ENCODE peak calls at places on chromosomes 4 and X, in four cellular contexts. One of them, this sample, is unnamed. For H3K4me1, the result is how much of the 10 kb centered on the place peaks cover.

GRCh38 chr4:188262464-188262863 is 123.2 kb downstream of the TRIML1 start:
- DNase-seq in hepatocyte: no peak
- DNase-seq in neural progenitor cell: no peak
- DNase-seq in HCT116: no peak
- DNase-seq in this sample: no peak

GRCh38 chrX:54920610-54921426 is at the start of gene TRO:
- DNase-seq in neural progenitor cell: peak
- DNase-seq in HCT116: no peak
- DNase-seq in hepatocyte: peak
- DNase-seq in this sample: no peak

GRCh38 chr4:139619644-139620043 is 46.0 kb upstream of the MGST2 start:
- DNase-seq in neural progenitor cell: peak
- DNase-seq in hepatocyte: peak
- DNase-seq in HCT116: no peak
- DNase-seq in this sample: peak

GRCh38 chrX:72713130-72713529 is 976 bp downstream of the PHKA1 start:
- DNase-seq in HCT116: no peak
- DNase-seq in hepatocyte: no peak
- DNase-seq in neural progenitor cell: no peak
- DNase-seq in this sample: no peak

GRCh38 chr4:98467627-98468072 is 190.8 kb downstream of the TSPAN5 start:
- DNase-seq in HCT116: peak
- DNase-seq in neural progenitor cell: peak
- DNase-seq in hepatocyte: peak
- DNase-seq in this sample: peak

GRCh38 chr4:71338846-71339593 is at the start of gene SLC4A4:
- DNase-seq in hepatocyte: no peak
- DNase-seq in HCT116: no peak
- DNase-seq in neural progenitor cell: no peak
- DNase-seq in this sample: no peak

GRCh38 chr4:63589796-63590195 is 819.5 kb downstream of the TECRL start:
- DNase-seq in HCT116: no peak
- DNase-seq in hepatocyte: peak
- DNase-seq in neural progenitor cell: peak
- DNase-seq in this sample: no peak

GRCh38 chr4:182894681-182895275 is 22.4 kb downstream of the DCTD start:
- DNase-seq in neural progenitor cell: no peak
- DNase-seq in HCT116: no peak
- DNase-seq in hepatocyte: no peak
- DNase-seq in this sample: no peak

GRCh38 chrX:18291006-18291545 is 63.4 kb downstream of the SCML2 start:
- DNase-seq in neural progenitor cell: no peak
- DNase-seq in HCT116: no peak
- DNase-seq in hepatocyte: no peak
- DNase-seq in this sample: no peak

GRCh38 chr4:28792917-28793597 is 1927.1 kb upstream of the PCDH7 start:
- DNase-seq in hepatocyte: no peak
- DNase-seq in HCT116: no peak
- DNase-seq in neural progenitor cell: no peak
- DNase-seq in this sample: no peak

GRCh38 chrX:55260806-55261205 is 3.9 kb downstream of the PAGE3 start:
- DNase-seq in hepatocyte: no peak
- DNase-seq in HCT116: no peak
- DNase-seq in neural progenitor cell: no peak
- DNase-seq in this sample: no peak

GRCh38 chr4:153438916-153439756 is 27.0 kb upstream of the TMEM131L start:
- DNase-seq in HCT116: no peak
- DNase-seq in neural progenitor cell: no peak
- DNase-seq in hepatocyte: no peak
- DNase-seq in this sample: peak

GRCh38 chrX:22081475-22082092 is 49.5 kb downstream of the PHEX start:
- DNase-seq in neural progenitor cell: peak
- DNase-seq in HCT116: peak
- DNase-seq in hepatocyte: peak
- DNase-seq in this sample: peak

GRCh38 chr4:52907510-52907909 is 45.4 kb downstream of the RASL11B start:
- DNase-seq in HCT116: no peak
- DNase-seq in hepatocyte: no peak
- DNase-seq in neural progenitor cell: no peak
- DNase-seq in this sample: no peak

GRCh38 chrX:46366597-46367207 is 178.5 kb downstream of the ZNF674 start:
- DNase-seq in HCT116: no peak
- DNase-seq in hepatocyte: no peak
- DNase-seq in neural progenitor cell: peak
- DNase-seq in this sample: no peak

GRCh38 chrX:12974797-12975669 is at the start of gene TMSB4X:
- DNase-seq in neural progenitor cell: peak
- DNase-seq in hepatocyte: peak
- DNase-seq in HCT116: no peak
- DNase-seq in this sample: peak

GRCh38 chrX:68146054-68146453 is 287.2 kb downstream of the OPHN1 start:
- DNase-seq in HCT116: peak
- DNase-seq in neural progenitor cell: peak
- DNase-seq in hepatocyte: peak
- DNase-seq in this sample: peak

GRCh38 chrX:150495496-150495895 is 72.9 kb upstream of the MTM1 start:
- DNase-seq in HCT116: no peak
- DNase-seq in neural progenitor cell: no peak
- DNase-seq in hepatocyte: no peak
- DNase-seq in this sample: no peak

GRCh38 chr4:2949782-2950125 is 13.5 kb downstream of the NOP14 start:
- DNase-seq in HCT116: no peak
- DNase-seq in neural progenitor cell: no peak
- DNase-seq in hepatocyte: no peak
- DNase-seq in this sample: no peak

GRCh38 chr4:164997324-164997723 is 19.9 kb upstream of the TRIM61 start:
- DNase-seq in neural progenitor cell: no peak
- DNase-seq in HCT116: peak
- DNase-seq in hepatocyte: no peak
- DNase-seq in this sample: peak
- TF ChIP-seq CTCF in neural progenitor cell: peak
- TF ChIP-seq CTCF in HCT116: peak
- TF ChIP-seq CTCF in hepatocyte: peak
- TF ChIP-seq CTCF in this sample: peak

GRCh38 chrX:37542791-37543190 is 28.7 kb upstream of the LANCL3 start:
- DNase-seq in neural progenitor cell: no peak
- DNase-seq in hepatocyte: no peak
- DNase-seq in HCT116: no peak
- DNase-seq in this sample: no peak
- TF ChIP-seq EZH2phosphoT487 in neural progenitor cell: no peak
- TF ChIP-seq EZH2phosphoT487 in hepatocyte: no peak
- TF ChIP-seq EZH2phosphoT487 in HCT116: no peak
- TF ChIP-seq EZH2phosphoT487 in this sample: no peak

GRCh38 chr4:87035881-87036509 is 101.2 kb downstream of the AFF1 start:
- DNase-seq in HCT116: no peak
- DNase-seq in neural progenitor cell: no peak
- DNase-seq in hepatocyte: no peak
- DNase-seq in this sample: peak
- H3K4me1 ChIP-seq in HCT116: under half
- H3K4me1 ChIP-seq in neural progenitor cell: half or more
- H3K4me1 ChIP-seq in hepatocyte: under half
- H3K4me1 ChIP-seq in this sample: half or more

DNA sequence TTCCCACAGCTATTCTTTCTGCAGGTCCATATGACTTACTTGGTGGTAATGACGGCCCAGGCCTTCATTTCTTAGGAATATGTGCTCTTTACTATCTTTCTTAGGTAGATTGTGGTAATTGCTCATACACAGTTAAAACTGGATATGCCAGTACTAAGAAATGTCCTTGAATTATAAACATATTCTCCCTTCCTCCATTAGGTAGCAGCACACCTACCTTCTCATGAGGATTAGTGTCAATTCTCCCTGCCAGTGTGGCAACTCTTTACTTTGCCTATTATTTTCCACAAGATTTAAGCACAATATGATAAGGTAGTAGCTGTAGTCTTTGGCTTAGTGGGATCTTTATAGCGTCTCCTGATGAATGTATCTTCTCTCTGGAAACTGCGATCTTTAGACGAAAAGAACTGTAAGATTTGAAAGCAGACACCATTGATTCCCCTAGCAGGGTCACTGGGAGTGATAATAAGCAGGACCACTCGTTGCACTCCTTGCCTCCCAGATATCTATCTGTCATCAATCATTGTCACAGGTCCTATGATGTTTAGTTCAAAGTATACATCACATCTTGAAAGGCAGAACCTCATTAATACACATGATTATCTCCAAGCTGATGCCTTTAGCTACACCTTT is 1240.7 kb downstream of the C4orf33 start:
- DNase-seq in HCT116: peak
- DNase-seq in neural progenitor cell: peak
- DNase-seq in hepatocyte: peak
- DNase-seq in this sample: peak
- TF ChIP-seq CTCF in HCT116: peak
- TF ChIP-seq CTCF in neural progenitor cell: peak
- TF ChIP-seq CTCF in hepatocyte: peak
- TF ChIP-seq CTCF in this sample: peak

DNA sequence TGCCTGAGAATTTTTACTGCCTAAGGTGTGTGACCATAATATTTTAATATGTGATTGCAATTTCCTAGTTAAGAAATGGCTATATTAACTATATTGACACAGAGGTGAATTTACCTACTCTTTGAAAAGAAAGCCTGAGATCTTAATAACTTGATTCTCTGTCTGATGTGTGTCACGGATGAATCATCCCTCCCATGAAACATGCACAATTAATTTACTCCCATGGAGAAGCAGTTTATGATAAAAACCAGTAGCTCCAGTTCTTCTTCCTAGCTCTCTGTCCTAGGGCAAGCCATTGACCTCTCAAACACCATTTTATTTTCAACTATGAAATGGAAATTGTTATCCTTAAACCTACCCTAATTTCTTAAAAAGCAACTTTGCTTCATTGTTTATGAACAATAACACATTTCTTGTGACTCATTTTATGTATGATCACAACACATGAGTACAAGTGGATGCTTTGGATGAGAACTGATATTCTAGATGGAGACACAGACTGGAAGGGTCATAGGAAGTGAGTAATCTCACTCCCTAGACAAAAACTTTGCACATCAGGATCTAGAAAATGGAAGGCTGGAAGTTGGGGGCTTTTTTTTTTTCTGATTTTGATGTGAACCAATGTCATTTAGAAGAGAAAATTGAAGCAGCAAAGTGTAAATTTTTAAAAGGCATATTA is 438.3 kb downstream of the GPAT3 start:
- DNase-seq in hepatocyte: no peak
- DNase-seq in neural progenitor cell: no peak
- DNase-seq in HCT116: no peak
- DNase-seq in this sample: no peak
- TF ChIP-seq EZH2phosphoT487 in hepatocyte: no peak
- TF ChIP-seq EZH2phosphoT487 in neural progenitor cell: no peak
- TF ChIP-seq EZH2phosphoT487 in HCT116: no peak
- TF ChIP-seq EZH2phosphoT487 in this sample: no peak

DNA sequence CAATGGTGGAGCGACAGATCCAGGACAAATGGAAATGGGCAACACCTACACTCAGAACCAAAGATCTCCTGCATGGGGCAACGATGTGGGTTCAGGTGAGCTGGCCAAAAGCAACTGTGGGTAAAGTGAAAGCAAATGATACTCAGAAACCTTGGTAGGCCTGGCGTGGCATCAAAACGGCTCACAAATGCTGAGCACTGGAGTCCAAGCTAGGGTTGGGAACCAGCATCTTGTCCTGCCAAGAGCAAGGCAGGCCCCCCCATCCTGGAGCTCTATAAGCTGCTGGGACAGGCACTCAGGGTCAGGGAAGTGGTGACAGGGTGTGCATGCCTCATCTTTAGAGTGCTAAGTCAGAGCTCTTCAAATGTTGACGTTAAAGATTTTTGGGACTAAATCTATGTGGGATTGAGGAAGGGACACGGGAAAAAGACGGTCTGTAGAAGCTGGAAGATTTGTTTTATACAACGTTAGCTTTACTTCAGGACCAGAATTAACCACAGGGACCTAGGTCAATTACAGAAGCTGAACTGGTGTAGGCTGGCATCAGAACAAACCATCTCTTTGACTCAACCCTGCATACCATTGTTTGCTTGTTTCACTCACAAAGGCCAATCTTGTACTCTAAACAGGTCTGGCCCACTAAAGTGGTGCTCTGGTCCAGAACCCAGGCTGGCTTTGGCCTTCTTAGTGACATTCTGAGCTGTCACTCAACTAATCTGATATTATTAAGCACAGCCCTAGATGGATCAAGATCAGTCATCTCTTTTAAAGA is 10.7 kb downstream of the ATP8A1 start:
- DNase-seq in hepatocyte: no peak
- DNase-seq in HCT116: no peak
- DNase-seq in neural progenitor cell: no peak
- DNase-seq in this sample: no peak
- H3K4me1 ChIP-seq in hepatocyte: under half
- H3K4me1 ChIP-seq in HCT116: under half
- H3K4me1 ChIP-seq in neural progenitor cell: under half
- H3K4me1 ChIP-seq in this sample: half or more

DNA sequence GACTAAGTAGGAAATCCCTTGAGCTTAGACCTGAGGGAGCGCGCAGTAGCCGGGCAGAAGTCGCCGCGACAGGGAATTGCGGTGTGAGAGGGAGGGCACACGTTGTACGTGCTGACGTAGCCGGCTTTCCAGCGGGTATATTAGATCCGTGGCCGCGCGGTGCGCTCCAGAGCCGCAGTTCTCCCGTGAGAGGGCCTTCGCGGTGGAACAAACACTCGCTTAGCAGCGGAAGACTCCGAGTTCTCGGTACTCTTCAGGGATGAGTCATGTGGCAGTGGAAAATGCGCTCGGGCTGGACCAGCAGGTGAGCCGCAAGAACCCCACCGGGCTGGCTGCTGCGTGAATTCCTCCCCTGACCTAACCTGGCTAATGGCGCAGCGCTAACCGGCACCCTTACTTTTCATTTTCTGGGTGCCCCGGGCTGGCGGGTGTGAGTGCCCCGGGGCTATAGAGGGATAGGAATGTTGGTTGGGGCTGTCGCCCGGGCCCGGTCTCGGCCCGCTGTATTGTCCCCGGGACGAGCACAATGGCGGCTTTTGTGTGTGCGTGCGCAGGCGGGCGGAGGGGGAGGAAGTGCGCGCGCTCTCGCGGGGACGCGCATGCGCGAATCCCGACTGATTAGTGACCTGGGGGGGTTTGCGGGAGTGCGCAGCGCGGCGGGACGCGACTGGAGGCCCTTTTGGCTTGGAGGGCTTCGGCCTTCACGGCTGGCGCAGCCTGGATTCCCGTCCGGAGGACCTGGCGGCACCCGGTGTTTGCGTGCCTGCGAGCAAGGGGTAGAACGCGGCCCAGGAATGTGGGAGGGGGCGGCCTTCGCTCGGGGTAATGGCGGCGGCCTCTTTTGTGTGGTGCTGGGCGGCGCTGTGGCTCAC is at the start of gene DDX3X:
- DNase-seq in HCT116: peak
- DNase-seq in neural progenitor cell: peak
- DNase-seq in hepatocyte: peak
- DNase-seq in this sample: peak
- TF ChIP-seq CTCF in HCT116: no peak
- TF ChIP-seq CTCF in neural progenitor cell: peak
- TF ChIP-seq CTCF in hepatocyte: no peak
- TF ChIP-seq CTCF in this sample: no peak

This sample was measured in OCI-LY7.